ENCODE peak calls at places on chromosomes 12 and 14, in four cellular contexts. Y, X, D and N are unnamed samples.

GRCh38 chr12:104365921-104366410 is 62.4 kb downstream of the EID3 start:
- DNase-seq in D (no peak), X (no peak), Y (no peak), N (no peak)

GRCh38 chr12:93163260-93164036 is 214.3 kb upstream of the NUDT4 start:
- DNase-seq in Y (no peak), X (no peak), D (no peak), N (no peak)

GRCh38 chr12:69266045-69266635 is 26.8 kb downstream of the CPSF6 start:
- DNase-seq in X (no peak), Y (no peak), D (no peak), N (no peak)

GRCh38 chr12:112178796-112179195 is 53.4 kb downstream of the TRAFD1 start:
- DNase-seq in D (no peak), Y (no peak), X (no peak), N (no peak)

GRCh38 chr12:128933039-128933438 is 79.8 kb downstream of the GLT1D1 start:
- DNase-seq in D (no peak), X (peak; percentile 33), Y (no peak), N (no peak)

GRCh38 chr12:118102070-118102469 is 1.7 kb downstream of the VSIG10 start:
- DNase-seq in D (no peak), X (no peak), Y (no peak), N (peak; percentile 39)

GRCh38 chr14:34362625-34363251 is 99.3 kb downstream of the SPTSSA start:
- DNase-seq in D (no peak), X (no peak), Y (no peak), N (no peak)

GRCh38 chr12:131100031-131100674 is 146.4 kb downstream of the ADGRD1 start:
- DNase-seq in Y (no peak), X (no peak), D (no peak), N (no peak)

GRCh38 chr12:49537709-49538601 is 875 bp upstream of the KCNH3 start:
- DNase-seq in Y (peak; percentile 74), D (no peak), X (peak; percentile 41), N (no peak)

GRCh38 chr12:99911076-99911475 is 73.7 kb downstream of the ANKS1B start:
- DNase-seq in X (no peak), D (no peak), Y (no peak), N (peak; percentile 5)

GRCh38 chr12:51905507-51906438 is 1.5 kb upstream of the ACVRL1 start:
- DNase-seq in D (no peak), X (peak; percentile 66), Y (peak; percentile 61), N (no peak)

GRCh38 chr12:104055686-104056388 is 5.8 kb upstream of the GLT8D2 start:
- DNase-seq in X (no peak), D (no peak), Y (peak; percentile 82), N (no peak)

GRCh38 chr12:91804533-91804932 is 341.1 kb downstream of the BTG1 start:
- DNase-seq in Y (no peak), X (no peak), D (no peak), N (no peak)

GRCh38 chr12:115885040-115885439 is 392.5 kb downstream of the MED13L start:
- DNase-seq in Y (no peak), X (no peak), D (no peak), N (no peak)

GRCh38 chr14:31806249-31806648 is 245.0 kb downstream of the NUBPL start:
- DNase-seq in D (no peak), Y (no peak), X (no peak), N (no peak)

GRCh38 chr12:52125499-52125900 is 46.0 kb downstream of the SMIM41 start:
- DNase-seq in Y (peak; percentile 21), X (no peak), D (no peak), N (no peak)

GRCh38 chr12:93996321-93996720 is 152.1 kb upstream of the PLXNC1 start:
- DNase-seq in D (no peak), X (no peak), Y (no peak), N (no peak)

GRCh38 chr12:50186667-50187066 is 19.5 kb upstream of the CERS5 start:
- DNase-seq in D (no peak), Y (no peak), X (no peak), N (no peak)

GRCh38 chr12:69284131-69284530 is 44.8 kb downstream of the CPSF6 start:
- DNase-seq in Y (peak; percentile 74), X (peak; percentile 36), D (no peak), N (peak; percentile 70)

GRCh38 chr12:99910342-99910741 is 74.4 kb downstream of the ANKS1B start:
- DNase-seq in X (no peak), Y (no peak), D (no peak), N (no peak)

GRCh38 chr14:59997496-59997895 is 77.6 kb downstream of the LRRC9 start:
- DNase-seq in D (no peak), Y (no peak), X (no peak), N (no peak)

GRCh38 chr14:40870252-40870651 is 736.4 kb upstream of the LRFN5 start:
- DNase-seq in X (no peak), D (no peak), Y (no peak), N (no peak)

GRCh38 chr12:56296207-56296785 is 3.8 kb downstream of the CS start:
- DNase-seq in D (no peak), X (no peak), Y (no peak), N (no peak)

GRCh38 chr12:56297400-56297799 is 2.7 kb downstream of the CS start:
- DNase-seq in X (no peak), D (no peak), Y (no peak), N (no peak)

GRCh38 chr12:56288705-56289387 is 11.3 kb downstream of the CS start:
- DNase-seq in D (no peak), X (no peak), Y (no peak), N (no peak)

GRCh38 chr12:56298828-56299227 is 1.3 kb downstream of the CS start:
- DNase-seq in D (no peak), X (no peak), Y (no peak), N (no peak)

DNA sequence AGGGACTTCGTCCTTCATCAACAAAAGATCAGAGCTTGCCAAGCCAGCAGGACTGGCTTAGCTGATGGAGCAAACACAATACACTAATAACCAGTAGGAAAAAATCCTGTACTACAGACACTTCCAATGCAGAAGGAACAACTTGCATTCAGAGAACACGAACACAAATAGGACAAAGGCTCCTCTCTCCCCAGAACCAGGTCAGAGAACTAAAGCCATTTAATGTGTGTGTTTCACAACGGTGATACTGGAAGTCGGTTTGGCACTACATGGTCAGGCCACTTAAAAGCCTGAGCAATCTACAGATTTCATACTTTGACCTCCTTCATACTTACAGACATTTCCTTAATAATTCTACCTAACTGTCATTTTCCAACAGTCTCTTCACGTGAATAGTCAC is 6.3 kb downstream of the CS start:
- DNase-seq in X (no peak), D (no peak), Y (no peak), N (no peak)
- TF ChIP-seq FOXM1 in X (no peak), D (no peak), Y (no peak), N (no peak)

GRCh38 chr12:47739959-47740358 is 14.7 kb upstream of the ENDOU start:
- DNase-seq in D (no peak), Y (no peak), X (peak; percentile 62), N (peak; percentile 15)
- TF ChIP-seq CTCF in D (no peak), Y (no peak), X (no peak), N (peak; percentile 18)

DNA sequence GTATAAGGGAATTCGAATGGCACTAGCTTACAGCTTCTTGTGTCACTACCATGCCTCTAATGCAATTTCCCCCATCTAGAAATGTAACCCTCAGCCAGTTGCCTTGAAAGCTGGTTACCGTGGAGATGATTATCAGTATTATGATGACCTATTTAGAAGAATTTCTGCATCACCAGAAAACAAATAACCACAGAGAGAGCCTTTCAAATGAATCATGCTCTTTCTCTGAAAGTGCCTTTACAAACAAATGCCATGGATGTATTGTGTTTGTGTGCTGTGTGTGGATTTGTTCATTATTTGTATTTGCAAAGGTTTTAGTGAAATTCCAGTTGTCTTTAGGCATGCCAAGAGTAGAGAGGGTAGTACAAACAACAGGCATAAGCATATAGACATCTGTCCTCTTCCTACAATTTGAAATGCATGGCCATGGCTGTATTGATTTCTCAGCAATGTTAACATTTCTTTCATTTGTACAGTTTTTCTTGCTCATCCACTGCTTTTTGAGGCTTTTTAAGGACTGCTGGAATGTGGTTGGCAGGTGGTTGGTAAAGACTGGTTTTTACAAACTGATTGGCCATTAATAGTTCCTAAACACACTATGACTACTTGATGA is 266.5 kb downstream of the PAWR start:
- DNase-seq in Y (peak; percentile 30), X (no peak), D (no peak), N (peak; percentile 91)
- H3K9ac ChIP-seq in Y (peak overlapping the region; percentile 42), X (no peak overlapping the region), D (no peak overlapping the region), N (no peak overlapping the region)

GRCh38 chr12:19778111-19778688 is 338.9 kb downstream of the AEBP2 start:
- DNase-seq in Y (no peak), X (no peak), D (no peak), N (no peak)

GRCh38 chr12:19775241-19775640 is 335.9 kb downstream of the AEBP2 start:
- DNase-seq in Y (no peak), X (no peak), D (no peak), N (no peak)

GRCh38 chr12:19771858-19772257 is 332.6 kb downstream of the AEBP2 start:
- DNase-seq in Y (no peak), D (no peak), X (no peak), N (no peak)

DNA sequence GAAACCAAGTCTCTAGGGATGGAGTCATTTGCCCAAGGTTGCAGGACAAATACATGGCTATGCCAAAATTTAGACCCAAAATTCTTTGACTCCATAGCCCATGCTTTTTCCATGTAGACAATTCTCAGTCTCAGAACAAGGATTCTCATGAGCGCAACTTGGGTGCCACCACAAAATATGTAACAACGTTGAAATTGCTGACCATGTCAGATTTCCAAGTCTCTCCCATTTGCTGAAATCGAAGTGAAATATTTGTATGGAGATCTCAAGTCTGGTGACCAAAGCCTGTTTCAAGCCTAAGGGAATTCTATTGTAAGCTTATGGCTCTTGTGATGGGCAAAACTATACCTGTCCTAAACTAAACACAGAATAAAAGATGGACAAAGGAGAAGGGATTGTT is 333.5 kb downstream of the AEBP2 start:
- DNase-seq in X (no peak), D (no peak), Y (no peak), N (no peak)
- TF ChIP-seq FOXM1 in X (no peak), D (no peak), Y (no peak), N (no peak)

DNA sequence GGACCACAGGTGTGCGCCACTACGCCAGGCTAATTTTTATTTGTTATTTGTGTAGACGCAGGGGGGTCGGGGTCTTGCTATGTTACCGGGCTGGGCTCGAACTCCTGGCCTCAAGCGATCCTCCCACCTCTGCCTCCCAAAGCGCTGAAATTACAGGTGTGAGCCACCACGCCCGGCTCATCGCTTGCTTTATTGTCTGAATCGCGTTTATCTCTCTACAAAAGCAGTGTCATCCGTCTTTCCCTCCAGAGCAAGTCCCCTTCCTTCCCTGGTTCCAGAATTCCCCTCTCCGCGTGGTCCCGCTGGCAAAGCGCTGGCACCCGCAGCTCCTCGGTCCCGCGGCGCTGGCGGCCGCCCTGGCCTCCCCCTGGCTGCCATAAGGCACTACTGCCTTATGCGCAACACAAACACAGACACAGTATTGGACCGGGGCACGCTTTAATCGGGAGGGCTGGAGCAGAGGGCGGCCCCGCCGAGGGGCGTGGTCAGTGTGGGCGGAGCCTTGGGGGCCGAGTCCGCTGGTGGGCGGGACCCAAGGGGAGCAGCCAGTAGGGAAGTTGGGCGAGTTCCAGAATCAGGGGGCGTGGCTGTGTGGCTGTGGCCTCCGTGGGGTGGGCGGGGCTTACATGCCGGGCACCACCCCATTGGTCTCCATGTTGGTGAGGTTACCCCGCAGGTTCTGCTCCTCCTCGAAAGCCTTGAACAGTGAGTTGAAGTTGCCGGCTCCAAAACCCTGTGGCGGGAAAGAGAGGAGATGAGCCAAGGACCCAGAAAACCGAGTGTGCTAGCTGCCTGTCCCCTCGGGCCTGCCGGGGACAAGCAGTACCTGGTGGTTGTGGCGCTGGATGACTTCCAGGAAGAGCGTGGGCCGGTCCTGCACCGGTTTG is 19.3 kb downstream of the HPD start:
- DNase-seq in Y (peak; percentile 99), X (peak; percentile 100), D (peak; percentile 86), N (no peak)
- TF ChIP-seq CTCF in Y (peak; percentile 40), X (peak; percentile 58), D (no peak), N (no peak)